ENCODE peak calls at places on chromosomes 3 and 15, in nine cellular contexts. O is GM12878, K is K562, C is A549, W is SK-N-SH, L is Panc1, N is HepG2, E is HL-60, J is GM23338. B is an unnamed sample.

GRCh38 chr3:69288161-69288895 is 97.6 kb downstream of the FRMD4B start:
- DNase-seq in E (no peak), N (no peak), L (no peak), W (no peak), C (no peak), K (no peak), O (no peak), J (peak; percentile 93), B (no peak)

GRCh38 chr3:31532587-31533168 is at the start of gene STT3B:
- DNase-seq in W (peak; percentile 79), L (no peak), C (peak; percentile 86), N (peak; percentile 62), O (peak; percentile 49), E (no peak), K (peak; percentile 90), J (peak; percentile 81), B (peak; percentile 40)

GRCh38 chr15:97978408-97979130 is 18.1 kb downstream of the ARRDC4 start:
- DNase-seq in O (no peak), E (no peak), C (no peak), L (no peak), K (peak; percentile 36), J (no peak), W (no peak), N (peak; percentile 58), B (no peak)

GRCh38 chr3:190127797-190128196 is 7.1 kb upstream of the P3H2 start:
- DNase-seq in E (no peak), C (no peak), L (no peak), N (no peak), J (no peak), W (no peak), O (no peak), K (no peak), B (no peak)

GRCh38 chr3:56629044-56629443 is 54.0 kb downstream of the TASOR start:
- DNase-seq in E (no peak), O (peak; percentile 3), C (no peak), J (no peak), N (no peak), W (no peak), L (no peak), K (no peak), B (no peak)

GRCh38 chr3:116000315-116000714 is 377.0 kb downstream of the GAP43 start:
- DNase-seq in K (peak; percentile 76), O (peak; percentile 37), C (peak; percentile 78), W (no peak), J (no peak), E (no peak), N (peak; percentile 20), L (peak; percentile 58), B (peak; percentile 36)

GRCh38 chr3:185069583-185070030 is 83.3 kb downstream of the C3orf70 start:
- DNase-seq in E (no peak), O (no peak), N (peak; percentile 31), K (no peak), L (no peak), J (peak; percentile 93), W (peak; percentile 51), C (no peak), B (no peak)

GRCh38 chr15:87570186-87570585 is 686.4 kb downstream of the NTRK3 start:
- DNase-seq in L (no peak), N (no peak), E (no peak), K (no peak), J (no peak), C (no peak), O (no peak), W (no peak), B (no peak)

GRCh38 chr3:127037021-127037400 is 54.1 kb downstream of the PLXNA1 start:
- DNase-seq in E (no peak), K (no peak), N (no peak), C (no peak), L (no peak), J (no peak), O (no peak), W (no peak), B (no peak)

GRCh38 chr3:127034195-127034989 is 51.5 kb downstream of the PLXNA1 start:
- DNase-seq in J (no peak), E (no peak), K (no peak), O (no peak), W (no peak), N (no peak), C (no peak), L (no peak), B (no peak)

GRCh38 chr3:127034990-127035652 is 52.2 kb downstream of the PLXNA1 start:
- DNase-seq in C (no peak), O (no peak), E (no peak), K (no peak), J (no peak), L (no peak), W (no peak), N (no peak), B (no peak)

GRCh38 chr3:127036209-127037020 is 53.5 kb downstream of the PLXNA1 start:
- DNase-seq in J (no peak), W (no peak), E (no peak), K (peak; percentile 28), L (no peak), N (no peak), C (no peak), O (no peak), B (no peak)

GRCh38 chr3:127035672-127036071 is 52.8 kb downstream of the PLXNA1 start:
- DNase-seq in C (peak; percentile 55), O (no peak), W (no peak), L (no peak), E (no peak), J (no peak), K (no peak), N (no peak), B (peak; percentile 76)
- TF ChIP-seq REST in C (no peak), O (no peak), W (no peak), L (no peak), E (no peak), J (no peak), K (no peak), N (no peak), B (no peak)

DNA sequence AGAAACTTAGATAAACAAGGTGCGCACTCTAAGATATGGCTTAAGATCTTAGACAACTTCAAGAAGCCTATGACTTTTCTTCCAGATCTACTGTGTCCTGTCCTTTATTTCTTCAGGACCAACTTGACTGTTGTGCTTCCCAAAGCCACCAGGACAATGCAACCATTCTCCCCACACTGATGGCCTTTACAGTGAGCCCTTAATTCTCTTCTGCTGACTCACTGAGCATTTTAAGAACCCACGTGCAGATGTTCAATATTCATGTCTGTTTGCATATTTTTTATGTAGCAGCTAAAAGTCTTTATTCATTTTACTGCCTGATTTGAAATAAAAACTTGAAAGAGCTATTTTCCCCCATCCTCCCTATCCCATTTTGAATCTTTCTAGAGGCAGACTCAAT is 103.3 kb upstream of the SLC2A2 start:
- DNase-seq in L (no peak), C (no peak), E (no peak), O (no peak), W (no peak), J (no peak), K (no peak), N (peak; percentile 58), B (no peak)
- TF ChIP-seq REST in L (no peak), C (no peak), E (no peak), O (no peak), W (no peak), J (no peak), K (no peak), N (no peak), B (no peak)

DNA sequence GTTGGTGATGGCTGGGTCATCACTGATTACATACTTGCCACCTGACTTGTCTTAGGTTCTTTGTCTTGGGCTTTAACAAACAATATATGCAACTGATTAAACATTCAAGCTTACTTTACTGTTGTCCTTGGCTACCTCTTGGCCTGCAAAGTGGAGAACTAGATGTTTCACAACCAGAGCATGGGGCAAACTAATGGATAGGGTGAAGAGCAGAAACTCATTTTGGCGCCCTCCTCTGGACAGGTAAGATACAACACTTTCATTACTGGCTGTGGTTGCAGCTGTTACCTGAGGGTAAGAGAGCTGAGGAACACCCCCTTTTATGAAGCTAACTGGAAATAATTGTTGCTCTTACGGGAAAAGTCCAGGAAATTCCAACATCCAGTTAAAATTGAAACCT is 262.1 kb downstream of the NAALADL2 start:
- DNase-seq in O (no peak), L (no peak), J (peak; percentile 58), N (no peak), K (no peak), W (no peak), E (no peak), C (no peak), B (peak; percentile 7)
- TF ChIP-seq REST in O (no peak), L (no peak), J (no peak), N (no peak), K (no peak), W (no peak), E (no peak), C (no peak), B (no peak)

GRCh38 chr3:97823503-97824004 is 1.7 kb downstream of the CRYBG3 start:
- DNase-seq in N (no peak), J (no peak), L (no peak), E (no peak), O (no peak), K (no peak), C (no peak), W (no peak), B (no peak)

GRCh38 chr3:97823081-97823480 is 1.3 kb downstream of the CRYBG3 start:
- DNase-seq in J (no peak), N (no peak), E (no peak), O (no peak), W (no peak), L (no peak), K (no peak), C (no peak), B (no peak)

GRCh38 chr3:97820780-97821179 is 1.0 kb upstream of the CRYBG3 start:
- DNase-seq in C (no peak), E (no peak), W (no peak), O (no peak), N (no peak), K (peak; percentile 1), L (no peak), J (no peak), B (no peak)

GRCh38 chr3:97821413-97821809 is 400 bp upstream of the CRYBG3 start:
- DNase-seq in N (no peak), K (no peak), J (peak; percentile 79), E (no peak), L (no peak), C (no peak), O (no peak), W (peak; percentile 45), B (no peak)

DNA sequence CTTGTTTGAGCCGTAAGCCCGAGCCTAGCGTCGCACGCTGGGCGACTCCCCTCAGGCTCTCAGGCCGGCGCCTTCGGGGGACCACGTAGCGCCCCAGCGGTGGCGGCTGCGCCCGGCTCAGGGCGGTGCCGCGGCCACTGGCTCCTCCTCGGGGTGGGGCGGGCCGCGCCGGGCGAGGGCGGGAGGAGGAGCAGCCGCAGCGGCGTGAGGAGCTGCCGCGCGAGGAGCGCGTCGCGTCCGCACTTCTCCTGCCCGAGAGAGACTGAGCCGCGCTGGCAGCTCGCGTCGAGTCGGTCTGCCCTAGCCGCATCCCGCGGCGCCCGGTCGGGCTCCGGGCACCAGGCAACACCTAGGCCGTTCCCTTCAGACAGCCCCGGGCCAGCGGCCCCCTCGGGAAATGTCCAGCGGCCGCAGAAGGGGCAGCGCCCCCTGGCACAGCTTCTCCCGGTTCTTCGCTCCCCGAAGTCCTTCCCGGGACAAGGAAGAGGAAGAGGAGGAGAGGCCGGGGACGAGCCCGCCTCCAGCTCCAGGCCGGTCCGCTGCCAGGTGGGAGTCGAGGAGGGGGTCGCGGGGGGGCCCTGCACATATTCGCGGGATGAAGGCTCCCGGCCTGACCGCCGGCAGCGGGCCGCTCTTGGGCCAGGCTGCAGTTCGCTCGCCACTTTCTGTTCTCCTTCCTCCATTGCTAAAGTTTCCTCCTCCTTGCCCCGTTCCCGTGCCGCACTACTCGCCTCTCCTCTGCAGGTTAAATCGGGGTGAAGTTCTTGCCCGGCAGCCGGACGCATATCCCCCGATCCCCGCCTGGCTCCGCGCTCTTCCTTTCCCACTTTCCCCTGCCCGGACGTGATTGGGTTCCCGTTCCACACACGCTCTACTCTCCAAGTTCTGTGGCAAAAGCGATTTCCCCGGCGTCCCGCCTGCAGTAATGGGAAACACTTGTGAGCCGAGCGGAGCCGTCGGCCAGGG is at the start of gene CRYBG3:
- DNase-seq in J (peak; percentile 87), L (peak; percentile 17), K (peak; percentile 74), E (peak; percentile 31), O (peak; percentile 40), C (peak; percentile 73), N (peak; percentile 53), W (peak; percentile 92), B (peak; percentile 35)
- TF ChIP-seq REST in J (no peak), L (no peak), K (no peak), E (no peak), O (peak; percentile 19), C (no peak), N (no peak), W (no peak), B (no peak)

B was measured in HCT116.